ENCODE peak calls at places on chromosomes 1 and 21, in seven cellular contexts. U is stimulated activated CD4-positive, alpha-beta T cell treated with anti-CD3 and anti-CD28 coated beads, Interleukin-2, amount 100 ng/mL, for 48 hours; J is IMR-90; E is transverse colon; C is type B pancreatic cell; B is lower lobe of right lung; F is HT1080. H is an unnamed sample.

GRCh38 chr1:77605246-77606026 is 77.0 kb downstream of the ZZZ3 start:
- DNase-seq in F (peak; percentile 43), C (no peak), B (peak; percentile 75), E (peak; percentile 56), J (peak; percentile 38), U (no peak), H (no peak)

GRCh38 chr21:44706706-44707615 is 4.4 kb downstream of the TSPEAR start:
- DNase-seq in F (no peak), E (no peak), J (no peak), U (no peak), C (peak; percentile 64), B (no peak), H (no peak)

GRCh38 chr1:64209221-64209620 is 5.8 kb downstream of the UBE2U start:
- DNase-seq in C (no peak), B (no peak), E (no peak), U (no peak), F (no peak), J (no peak), H (no peak)

GRCh38 chr1:109624215-109625010 is 4.8 kb downstream of the AMPD2 start:
- DNase-seq in E (no peak), B (no peak), F (no peak), C (peak; percentile 61), J (no peak), U (no peak), H (no peak)

GRCh38 chr1:202762019-202762418 is 46.2 kb downstream of the KDM5B start:
- DNase-seq in C (no peak), B (no peak), U (no peak), J (no peak), F (no peak), E (no peak), H (no peak)

GRCh38 chr1:180213401-180214177 is 16.5 kb upstream of the LHX4 start:
- DNase-seq in F (peak; percentile 62), J (no peak), B (no peak), U (peak; percentile 61), C (no peak), E (peak; percentile 41), H (no peak)

GRCh38 chr1:184792450-184792969 is 37.9 kb upstream of the EDEM3 start:
- DNase-seq in J (peak; percentile 99), B (peak; percentile 49), U (no peak), C (no peak), F (peak; percentile 99), E (peak; percentile 74), H (peak; percentile 78)

GRCh38 chr1:92851729-92852128 is 19.9 kb downstream of the RPL5 start:
- DNase-seq in B (no peak), U (no peak), E (no peak), J (no peak), C (no peak), F (no peak), H (no peak)

GRCh38 chr1:1306070-1306660 is 1.6 kb downstream of the ACAP3 start:
- DNase-seq in C (no peak), E (no peak), J (peak; percentile 27), F (no peak), B (no peak), U (no peak), H (no peak)

GRCh38 chr1:217953922-217954321 is 322.8 kb downstream of the SPATA17 start:
- DNase-seq in F (no peak), B (no peak), E (no peak), J (no peak), U (no peak), C (no peak), H (no peak)

GRCh38 chr1:111723091-111723806 is 15.9 kb downstream of the INKA2 start:
- DNase-seq in F (no peak), J (no peak), U (no peak), B (no peak), C (no peak), E (no peak), H (no peak)

GRCh38 chr1:148158594-148158993 is 6.5 kb upstream of the NBPF11 start:
- DNase-seq in J (no peak), B (no peak), U (no peak), C (no peak), F (no peak), E (no peak), H (no peak)

GRCh38 chr1:159443063-159443750 is 3.7 kb downstream of the OR10J1 start:
- DNase-seq in F (no peak), E (no peak), J (no peak), B (no peak), C (no peak), U (no peak), H (no peak)

H was measured in mucosa of descending colon.